ENCODE peak calls at places on chromosomes 12 and 14, in nine cellular contexts. R is activated CD8-positive, alpha-beta memory T cell treated with anti-CD3 and anti-CD28 coated beads for 48 hours; L is anterior cingulate cortex; N is HEK293T; E is CD8-positive, alpha-beta T cell; B is neural crest cell; Z is HT-29; I is A549; W is EH. S is an unnamed sample.

GRCh38 chr12:59084758-59085383 is 164.6 kb upstream of the LRIG3 start:
- DNase-seq in Z (no peak), I (no peak), B (peak), W (peak), E (no peak), L (no peak), R (no peak), N (peak), S (no peak)

GRCh38 chr12:9590441-9590840 is 17.3 kb downstream of the KLRB1 start:
- DNase-seq in W (no peak), R (no peak), B (no peak), N (no peak), E (no peak), L (no peak), Z (no peak), I (no peak), S (no peak)

GRCh38 chr14:55954108-55954507 is 164.1 kb upstream of the PELI2 start:
- DNase-seq in N (no peak), R (no peak), L (no peak), W (no peak), I (no peak), E (no peak), B (no peak), Z (no peak), S (no peak)

GRCh38 chr12:103973909-103974308 is 8.2 kb downstream of the TDG start:
- DNase-seq in E (no peak), N (no peak), L (no peak), R (no peak), I (no peak), W (no peak), B (no peak), Z (no peak), S (no peak)

GRCh38 chr14:96316087-96316486 is 47.1 kb downstream of the ATG2B start:
- DNase-seq in R (no peak), L (no peak), Z (no peak), B (no peak), I (no peak), W (no peak), N (no peak), E (no peak), S (no peak)

GRCh38 chr12:108622425-108622824 is 11.3 kb downstream of the SELPLG start:
- DNase-seq in L (no peak), W (peak), B (no peak), Z (peak), E (no peak), N (no peak), R (no peak), I (no peak), S (no peak)

GRCh38 chr12:112979281-112979680 is 962 bp downstream of the OAS2 start:
- DNase-seq in W (no peak), I (no peak), R (peak), Z (no peak), B (no peak), E (peak), N (no peak), L (no peak), S (no peak)

GRCh38 chr12:131131808-131132117 is 178.1 kb downstream of the ADGRD1 start:
- DNase-seq in B (no peak), L (no peak), W (no peak), Z (no peak), E (no peak), R (no peak), I (no peak), N (no peak), S (no peak)

GRCh38 chr12:49922349-49923034 is 18.8 kb upstream of the FAIM2 start:
- DNase-seq in B (no peak), N (no peak), I (no peak), W (no peak), L (no peak), R (no peak), E (no peak), Z (no peak), S (no peak)

GRCh38 chr12:82329508-82329907 is 28.7 kb downstream of the CCDC59 start:
- DNase-seq in E (no peak), R (no peak), I (no peak), Z (no peak), W (no peak), B (no peak), L (no peak), N (peak), S (no peak)

GRCh38 chr12:101256271-101256670 is 23.6 kb upstream of the UTP20 start:
- DNase-seq in W (peak), Z (no peak), E (no peak), I (no peak), B (no peak), L (no peak), R (no peak), N (no peak), S (no peak)

GRCh38 chr14:100329233-100330006 is 6.3 kb downstream of the SLC25A47 start:
- DNase-seq in I (no peak), B (no peak), Z (no peak), R (no peak), L (no peak), W (no peak), N (no peak), E (no peak), S (no peak)

GRCh38 chr12:46266869-46267617 is 1.8 kb downstream of the SLC38A1 start:
- DNase-seq in N (peak), E (peak), B (peak), R (peak), I (peak), L (peak), Z (peak), W (peak), S (no peak)

GRCh38 chr14:95652690-95653089 is 33.5 kb upstream of the TCL1B start:
- DNase-seq in L (no peak), I (no peak), W (no peak), N (no peak), R (no peak), E (no peak), Z (no peak), B (no peak), S (no peak)

GRCh38 chr12:71014180-71014785 is 93.7 kb upstream of the PTPRR start:
- DNase-seq in Z (peak), N (peak), R (no peak), L (no peak), W (no peak), B (no peak), E (no peak), I (peak), S (no peak)

GRCh38 chr14:77520626-77521025 is 22.0 kb upstream of the ISM2 start:
- DNase-seq in I (no peak), W (no peak), R (no peak), L (no peak), E (no peak), Z (no peak), B (no peak), N (no peak), S (no peak)

GRCh38 chr14:21101802-21102413 is 1.0 kb downstream of the TMEM253 start:
- DNase-seq in E (no peak), Z (no peak), B (no peak), L (no peak), I (no peak), N (no peak), W (no peak), R (no peak), S (no peak)

GRCh38 chr12:66879392-66879791 is 200.5 kb upstream of the GRIP1 start:
- DNase-seq in L (no peak), Z (no peak), I (no peak), N (no peak), R (no peak), B (no peak), E (no peak), W (no peak), S (no peak)

GRCh38 chr12:7161327-7161726 is 28.2 kb upstream of the PEX5 start:
- DNase-seq in L (no peak), Z (no peak), R (no peak), W (no peak), I (no peak), N (no peak), B (no peak), E (no peak), S (no peak)

GRCh38 chr12:52975820-52976573 is 27.1 kb downstream of the KRT18 start:
- DNase-seq in R (no peak), B (no peak), E (no peak), L (no peak), Z (peak), N (no peak), I (no peak), W (peak), S (no peak)

GRCh38 chr14:105012171-105012985 is 8.5 kb downstream of the CDCA4 start:
- DNase-seq in L (no peak), Z (no peak), I (peak), E (no peak), R (no peak), N (no peak), B (no peak), W (peak), S (no peak)

GRCh38 chr12:74391283-74391682 is 146.4 kb upstream of the ATXN7L3B start:
- DNase-seq in R (no peak), B (no peak), L (no peak), Z (no peak), E (no peak), I (no peak), W (no peak), N (no peak), S (no peak)

GRCh38 chr14:55221186-55221585 is 29.8 kb upstream of the DLGAP5 start:
- DNase-seq in I (no peak), L (no peak), E (no peak), N (no peak), Z (no peak), W (peak), R (no peak), B (no peak), S (no peak)

GRCh38 chr12:5000204-5000603 is 43.5 kb upstream of the KCNA5 start:
- DNase-seq in Z (peak), B (no peak), I (no peak), R (no peak), L (no peak), E (no peak), N (no peak), W (no peak), S (no peak)

GRCh38 chr12:21831671-21832357 is 57.3 kb upstream of the KCNJ8 start:
- DNase-seq in E (no peak), R (no peak), B (no peak), I (no peak), Z (no peak), L (no peak), W (peak), N (no peak), S (no peak)

GRCh38 chr14:65637780-65638179 is 225.2 kb downstream of the FUT8 start:
- DNase-seq in N (no peak), I (no peak), W (no peak), Z (no peak), L (no peak), E (no peak), R (peak), B (no peak), S (no peak)

GRCh38 chr14:89641495-89642162 is 224.6 kb upstream of the FOXN3 start:
- DNase-seq in I (no peak), N (no peak), Z (no peak), B (no peak), W (no peak), E (no peak), L (no peak), R (no peak), S (no peak)

GRCh38 chr12:66623455-66623854 is 55.4 kb downstream of the GRIP1 start:
- DNase-seq in L (no peak), N (no peak), R (no peak), I (no peak), E (no peak), Z (no peak), B (no peak), W (no peak), S (no peak)

GRCh38 chr14:61257469-61258057 is 23.6 kb downstream of the TMEM30B start:
- DNase-seq in B (no peak), E (no peak), I (no peak), Z (no peak), L (no peak), N (no peak), W (peak), R (no peak), S (no peak)

GRCh38 chr14:32384464-32384863 is 55.4 kb downstream of the AKAP6 start:
- DNase-seq in R (no peak), Z (peak), W (no peak), I (no peak), E (no peak), B (no peak), L (no peak), N (no peak), S (no peak)

GRCh38 chr14:68594737-68595380 is 198.0 kb downstream of the ZFP36L1 start:
- DNase-seq in I (no peak), Z (no peak), W (no peak), B (no peak), N (no peak), E (no peak), L (no peak), R (no peak), S (no peak)

GRCh38 chr12:27498761-27499160 is 25.2 kb upstream of the PPFIBP1 start:
- DNase-seq in B (no peak), L (no peak), E (no peak), I (no peak), R (no peak), Z (no peak), W (peak), N (no peak), S (no peak)

GRCh38 chr14:91405724-91406435 is 11.7 kb downstream of the CCDC88C start:
- DNase-seq in E (no peak), N (no peak), R (no peak), I (no peak), L (no peak), B (no peak), W (no peak), Z (no peak), S (no peak)

GRCh38 chr14:54568821-54569591 is 2.1 kb downstream of the SAMD4A start:
- DNase-seq in R (no peak), Z (peak), E (no peak), I (no peak), B (no peak), N (no peak), W (peak), L (no peak), S (no peak)

GRCh38 chr12:89936631-89937030 is 228.0 kb upstream of the ATP2B1 start:
- DNase-seq in B (no peak), W (no peak), E (no peak), Z (no peak), N (no peak), L (no peak), I (no peak), R (no peak), S (no peak)

S was measured in esophagus squamous epithelium.